ENCODE peak calls at places on chromosomes 4 and X, in four cellular contexts. B is NB4, E is pancreas, J is A549. F is an unnamed sample.

GRCh38 chr4:1041147-1041935 is 29.9 kb downstream of the FGFRL1 start:
- DNase-seq in E (no peak), B (peak), J (peak), F (no peak)

GRCh38 chr4:37429906-37430305 is 185.4 kb downstream of the NWD2 start:
- DNase-seq in B (no peak), E (no peak), J (no peak), F (no peak)

GRCh38 chrX:49960061-49960460 is 37.7 kb downstream of the CLCN5 start:
- DNase-seq in E (no peak), B (no peak), J (no peak), F (no peak)

GRCh38 chr4:184473515-184474260 is 662 bp downstream of the IRF2 start:
- DNase-seq in J (peak), B (peak), E (no peak), F (peak)

GRCh38 chr4:141395246-141395830 is 174.6 kb downstream of the ZNF330 start:
- DNase-seq in J (no peak), B (no peak), E (no peak), F (no peak)

GRCh38 chrX:115189646-115190635 is 731 bp downstream of the RBMXL3 start:
- DNase-seq in E (peak), J (no peak), B (no peak), F (no peak)

GRCh38 chr4:120692964-120693363 is 229.6 kb downstream of the PRDM5 start:
- DNase-seq in B (no peak), E (no peak), J (peak), F (no peak)

GRCh38 chr4:79073471-79073870 is 134.2 kb upstream of the PAQR3 start:
- DNase-seq in J (no peak), E (no peak), B (no peak), F (no peak)

GRCh38 chr4:111979921-111980320 is 165.3 kb upstream of the FAM241A start:
- DNase-seq in E (no peak), B (no peak), J (no peak), F (no peak)

GRCh38 chr4:165905405-165906027 is 32.5 kb downstream of the TLL1 start:
- DNase-seq in J (peak), E (no peak), B (no peak), F (no peak)

GRCh38 chr4:2928242-2929155 is 34.7 kb downstream of the NOP14 start:
- DNase-seq in B (peak), J (no peak), E (peak), F (no peak)

GRCh38 chr4:2073808-2074481 is 14.8 kb downstream of the NAT8L start:
- DNase-seq in B (no peak), J (no peak), E (peak), F (no peak)

GRCh38 chrX:1307626-1308340 is 28.8 kb upstream of the IL3RA start:
- DNase-seq in J (no peak), B (no peak), E (no peak), F (no peak)

GRCh38 chr4:174069848-174070330 is 213.6 kb downstream of the FBXO8 start:
- DNase-seq in B (no peak), J (no peak), E (no peak), F (no peak)

GRCh38 chr4:158121203-158121586 is 51.6 kb downstream of the GASK1B start:
- DNase-seq in J (peak), B (no peak), E (no peak), F (no peak)

GRCh38 chrX:80430826-80431501 is 10.7 kb downstream of the TENT5D start:
- DNase-seq in B (peak), J (peak), E (no peak), F (no peak)

GRCh38 chrX:119757979-119758681 is at the start of gene SOWAHD:
- DNase-seq in E (peak), B (peak), J (peak), F (no peak)

GRCh38 chrX:2474963-2475726 is 25.6 kb downstream of the DHRSX start:
- DNase-seq in E (peak), J (peak), B (no peak), F (no peak)

GRCh38 chrX:54921427-54922021 is 900 bp downstream of the TRO start:
- DNase-seq in E (no peak), B (no peak), J (no peak), F (peak)

GRCh38 chr4:102627831-102628523 is 126.8 kb downstream of the NFKB1 start:
- DNase-seq in B (peak), E (no peak), J (peak), F (peak)

GRCh38 chrX:2498781-2499302 is 1.9 kb downstream of the DHRSX start:
- DNase-seq in J (peak), B (peak), E (peak), F (no peak)

GRCh38 chr4:98470831-98471230 is 187.6 kb downstream of the TSPAN5 start:
- DNase-seq in E (no peak), J (no peak), B (peak), F (no peak)

GRCh38 chrX:35800479-35800878 is 2.3 kb downstream of the MAGEB16 start:
- DNase-seq in E (no peak), J (no peak), B (no peak), F (no peak)

GRCh38 chr4:120432451-120432850 is 365.8 kb upstream of the MAD2L1 start:
- DNase-seq in B (no peak), E (no peak), J (no peak), F (no peak)

GRCh38 chrX:15158736-15159406 is 111.0 kb downstream of the ASB9 start:
- DNase-seq in J (peak), B (no peak), E (no peak), F (peak)

GRCh38 chrX:83008415-83008814 is 499.7 kb upstream of the POU3F4 start:
- DNase-seq in E (no peak), B (peak), J (peak), F (no peak)

GRCh38 chrX:136318895-136319597 is 18.3 kb downstream of the ADGRG4 start:
- DNase-seq in J (no peak), B (no peak), E (no peak), F (no peak)

GRCh38 chrX:12405306-12405705 is 267.0 kb downstream of the FRMPD4 start:
- DNase-seq in J (no peak), B (no peak), E (no peak), F (no peak)

GRCh38 chr4:6539009-6539764 is 35.8 kb upstream of the MAN2B2 start:
- DNase-seq in B (no peak), E (no peak), J (no peak), F (no peak)

GRCh38 chr4:116499-116898 is 7.8 kb upstream of the ZNF718 start:
- DNase-seq in B (no peak), E (no peak), J (no peak), F (no peak)

GRCh38 chr4:94763500-94763899 is 5.7 kb downstream of the BMPR1B start:
- DNase-seq in B (no peak), J (no peak), E (no peak), F (no peak)

GRCh38 chrX:130114141-130114561 is 3.9 kb upstream of the ELF4 start:
- DNase-seq in E (no peak), B (no peak), J (no peak), F (no peak)

GRCh38 chr4:94516999-94517398 is 65.3 kb downstream of the PDLIM5 start:
- DNase-seq in J (peak), E (no peak), B (no peak), F (no peak)

GRCh38 chr4:65071532-65071931 is 598.8 kb downstream of the EPHA5 start:
- DNase-seq in E (no peak), B (no peak), J (no peak), F (no peak)

GRCh38 chr4:37754410-37755185 is 68.4 kb upstream of the RELL1 start:
- DNase-seq in J (no peak), B (peak), E (no peak), F (no peak)

F was measured in GM10248.